ENCODE peak calls at places on chromosome 10, in ten cellular contexts. D is effector CD4-positive, alpha-beta T cell; U is H7; Q is activated CD4-positive, alpha-beta T cell treated with anti-CD3 and anti-CD28 coated beads, Interleukin-2, amount 10 ng/mL, durations not matched to agents 7 days and 5 days; Y is pulmonary artery endothelial cell; I is SK-N-SH; T is activated naive CD4-positive, alpha-beta T cell; K is HCT116; X is GM03348; W is left ventricle myocardium inferior. Z is an unnamed sample.

GRCh38 chr10:88489107-88489506 is 94.0 kb downstream of the RNLS start:
- DNase-seq in D (no peak), U (no peak), Q (no peak), Y (no peak), I (no peak), T (no peak), K (no peak), X (no peak), W (no peak), Z (no peak)

GRCh38 chr10:111993872-111994426 is 189.6 kb downstream of the GPAM start:
- DNase-seq in D (no peak), U (no peak), Q (no peak), Y (no peak), I (no peak), T (no peak), K (no peak), X (no peak), W (no peak), Z (no peak)

GRCh38 chr10:31584789-31585406 is 265.9 kb downstream of the ZEB1 start:
- DNase-seq in D (no peak), U (no peak), Q (no peak), Y (no peak), I (peak; percentile 75), T (no peak), K (no peak), X (no peak), W (no peak), Z (no peak)

GRCh38 chr10:49738616-49739360 is 23.3 kb downstream of the OGDHL start:
- DNase-seq in D (no peak), U (peak; percentile 43), Q (no peak), Y (no peak), I (peak; percentile 25), T (no peak), K (no peak), X (no peak), W (no peak), Z (no peak)

GRCh38 chr10:90227259-90227658 is 525.9 kb downstream of the KIF20B start:
- DNase-seq in D (no peak), U (no peak), Q (no peak), Y (no peak), I (no peak), T (no peak), K (peak; percentile 99), X (no peak), W (no peak), Z (no peak)

GRCh38 chr10:77504870-77505257 is 132.7 kb downstream of the KCNMA1 start:
- DNase-seq in D (no peak), U (no peak), Q (no peak), Y (no peak), I (no peak), T (no peak), K (peak; percentile 83), X (no peak), W (no peak), Z (no peak)

GRCh38 chr10:18886102-18886501 is 162.5 kb upstream of the MALRD1 start:
- DNase-seq in D (no peak), U (no peak), Q (no peak), Y (no peak), I (peak; percentile 43), T (no peak), K (no peak), X (peak; percentile 3), W (no peak), Z (no peak)

GRCh38 chr10:66877359-66877758 is 48.5 kb upstream of the LRRTM3 start:
- DNase-seq in D (no peak), U (no peak), Q (no peak), Y (no peak), I (no peak), T (no peak), K (no peak), X (no peak), W (no peak), Z (no peak)

GRCh38 chr10:79381804-79382221 is 34.5 kb downstream of the PPIF start:
- DNase-seq in D (no peak), U (peak; percentile 72), Q (no peak), Y (no peak), I (no peak), T (no peak), K (no peak), X (peak; percentile 90), W (peak; percentile 64), Z (no peak)

GRCh38 chr10:60594476-60595051 is 183.7 kb upstream of the CDK1 start:
- DNase-seq in D (no peak), U (no peak), Q (no peak), Y (no peak), I (no peak), T (no peak), K (no peak), X (no peak), W (no peak), Z (no peak)

GRCh38 chr10:72026251-72026650 is 62.1 kb downstream of the CHST3 start:
- DNase-seq in D (no peak), U (no peak), Q (no peak), Y (no peak), I (no peak), T (no peak), K (no peak), X (no peak), W (no peak), Z (no peak)

GRCh38 chr10:44902838-44903545 is 8.1 kb upstream of the TMEM72 start:
- DNase-seq in D (no peak), U (no peak), Q (no peak), Y (no peak), I (no peak), T (no peak), K (no peak), X (no peak), W (no peak), Z (no peak)

GRCh38 chr10:25048463-25048862 is 32.1 kb downstream of the THNSL1 start:
- DNase-seq in D (no peak), U (no peak), Q (no peak), Y (no peak), I (no peak), T (no peak), K (no peak), X (no peak), W (no peak), Z (no peak)

GRCh38 chr10:60425392-60426110 is 35.9 kb upstream of the ANK3 start:
- DNase-seq in D (no peak), U (no peak), Q (no peak), Y (peak; percentile 81), I (no peak), T (no peak), K (no peak), X (no peak), W (no peak), Z (no peak)

GRCh38 chr10:121312582-121312981 is 285.7 kb downstream of the FGFR2 start:
- DNase-seq in D (no peak), U (no peak), Q (no peak), Y (no peak), I (peak; percentile 27), T (no peak), K (no peak), X (no peak), W (no peak), Z (no peak)

GRCh38 chr10:102231357-102232318 is 5.5 kb downstream of the ELOVL3 start:
- DNase-seq in D (peak; percentile 57), U (peak; percentile 98), Q (peak; percentile 72), Y (no peak), I (peak; percentile 85), T (peak; percentile 37), K (peak; percentile 40), X (peak; percentile 77), W (peak; percentile 56), Z (peak; percentile 69)

GRCh38 chr10:130227883-130228282 is 91.7 kb downstream of the GLRX3 start:
- DNase-seq in D (no peak), U (no peak), Q (no peak), Y (no peak), I (no peak), T (no peak), K (no peak), X (no peak), W (no peak), Z (no peak)

GRCh38 chr10:89476676-89477075 is 58.7 kb downstream of the SLC16A12 start:
- DNase-seq in D (no peak), U (no peak), Q (no peak), Y (no peak), I (no peak), T (no peak), K (no peak), X (no peak), W (no peak), Z (no peak)

GRCh38 chr10:64477791-64478190 is 956.6 kb downstream of the REEP3 start:
- DNase-seq in D (no peak), U (no peak), Q (no peak), Y (no peak), I (no peak), T (no peak), K (no peak), X (no peak), W (no peak), Z (no peak)

Z was measured in naive thymus-derived CD8-positive, alpha-beta T cell.